ENCODE peak calls at places on chromosomes 7 and 10, in seven cellular contexts. S is cardiac muscle cell, W is OCI-LY7, B is astrocyte of the spinal cord, E is NB4, L is kidney, V is heart right ventricle. I is an unnamed sample.

GRCh38 chr10:100562806-100563293 is 27.1 kb downstream of the HIF1AN start:
- DNase-seq in S (peak; percentile 49), W (no peak), B (peak; percentile 22), E (peak; percentile 77), L (no peak), V (no peak), I (peak; percentile 64)

GRCh38 chr10:14074062-14074884 is 256.5 kb downstream of the FRMD4A start:
- DNase-seq in S (peak; percentile 28), W (no peak), B (peak; percentile 98), E (no peak), L (peak; percentile 97), V (peak; percentile 80), I (no peak)

GRCh38 chr7:157565201-157565626 is 228.4 kb downstream of the DNAJB6 start:
- DNase-seq in S (no peak), W (no peak), B (no peak), E (no peak), L (peak; percentile 27), V (no peak), I (no peak)

GRCh38 chr7:108311446-108312168 is 144.6 kb downstream of the NRCAM start:
- DNase-seq in S (no peak), W (no peak), B (peak; percentile 57), E (no peak), L (no peak), V (no peak), I (no peak)

GRCh38 chr7:151572136-151572535 is 52.4 kb upstream of the RHEB start:
- DNase-seq in S (no peak), W (no peak), B (no peak), E (no peak), L (no peak), V (no peak), I (no peak)

GRCh38 chr10:46225597-46225996 is 61.2 kb upstream of the ANTXRL start:
- DNase-seq in S (no peak), W (no peak), B (no peak), E (peak; percentile 25), L (peak; percentile 48), V (no peak), I (no peak)

GRCh38 chr10:119341236-119342016 is 134.1 kb downstream of the GRK5 start:
- DNase-seq in S (peak; percentile 86), W (no peak), B (peak; percentile 71), E (peak; percentile 62), L (no peak), V (no peak), I (no peak)

GRCh38 chr10:13712799-13713581 is 126.2 kb downstream of the PRPF18 start:
- DNase-seq in S (no peak), W (peak; percentile 21), B (peak; percentile 98), E (peak; percentile 89), L (peak; percentile 94), V (peak; percentile 67), I (no peak)

GRCh38 chr10:47025540-47026300 is 114.5 kb downstream of the PTPN20 start:
- DNase-seq in S (no peak), W (no peak), B (peak; percentile 28), E (no peak), L (no peak), V (no peak), I (no peak)

GRCh38 chr7:77651544-77652162 is 44.6 kb upstream of the RSBN1L start:
- DNase-seq in S (peak; percentile 50), W (peak; percentile 58), B (peak; percentile 43), E (peak; percentile 72), L (no peak), V (no peak), I (peak; percentile 16)

DNA sequence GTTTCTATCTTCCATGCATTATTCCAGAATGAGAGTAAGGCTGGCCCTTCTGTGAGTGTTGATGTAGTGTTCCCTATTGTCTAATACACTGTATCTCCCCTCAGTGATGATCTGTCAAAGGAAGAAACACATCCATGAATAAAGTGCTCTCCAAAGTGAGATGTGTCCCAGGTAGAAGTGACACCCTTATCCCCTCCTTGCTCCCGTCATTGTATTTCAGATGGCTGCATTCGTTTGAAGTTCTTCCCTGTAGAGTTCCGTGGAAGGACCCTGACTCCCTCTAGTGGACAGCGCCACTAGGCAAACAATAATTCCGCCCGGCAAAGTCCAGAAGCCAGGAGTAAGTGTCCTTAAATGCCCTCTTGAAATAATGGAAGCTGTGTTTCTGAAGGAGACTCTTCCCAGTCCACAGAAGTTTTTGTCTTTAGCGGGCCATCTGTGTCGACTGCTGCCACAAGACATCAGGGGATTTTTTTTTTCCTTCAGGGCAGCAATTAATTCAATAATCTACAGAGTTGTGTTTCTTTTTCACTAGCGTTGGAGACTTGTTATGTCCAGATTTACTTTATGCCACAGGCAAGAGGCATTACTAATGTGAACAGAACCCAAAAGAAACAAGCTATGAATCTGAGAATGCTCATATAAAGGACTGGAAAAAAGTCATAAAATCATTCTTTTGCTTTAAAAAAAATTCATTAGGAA is 64.6 kb downstream of the THNSL1 start:
- DNase-seq in S (peak; percentile 91), W (peak; percentile 59), B (peak; percentile 93), E (peak; percentile 60), L (peak; percentile 76), V (peak; percentile 66), I (peak; percentile 81)
- TF ChIP-seq CTCF in S (peak; percentile 93), W (peak; percentile 94), B (peak; percentile 92), E (peak; percentile 71), L (peak; percentile 88), V (peak; percentile 95), I (peak; percentile 82)

DNA sequence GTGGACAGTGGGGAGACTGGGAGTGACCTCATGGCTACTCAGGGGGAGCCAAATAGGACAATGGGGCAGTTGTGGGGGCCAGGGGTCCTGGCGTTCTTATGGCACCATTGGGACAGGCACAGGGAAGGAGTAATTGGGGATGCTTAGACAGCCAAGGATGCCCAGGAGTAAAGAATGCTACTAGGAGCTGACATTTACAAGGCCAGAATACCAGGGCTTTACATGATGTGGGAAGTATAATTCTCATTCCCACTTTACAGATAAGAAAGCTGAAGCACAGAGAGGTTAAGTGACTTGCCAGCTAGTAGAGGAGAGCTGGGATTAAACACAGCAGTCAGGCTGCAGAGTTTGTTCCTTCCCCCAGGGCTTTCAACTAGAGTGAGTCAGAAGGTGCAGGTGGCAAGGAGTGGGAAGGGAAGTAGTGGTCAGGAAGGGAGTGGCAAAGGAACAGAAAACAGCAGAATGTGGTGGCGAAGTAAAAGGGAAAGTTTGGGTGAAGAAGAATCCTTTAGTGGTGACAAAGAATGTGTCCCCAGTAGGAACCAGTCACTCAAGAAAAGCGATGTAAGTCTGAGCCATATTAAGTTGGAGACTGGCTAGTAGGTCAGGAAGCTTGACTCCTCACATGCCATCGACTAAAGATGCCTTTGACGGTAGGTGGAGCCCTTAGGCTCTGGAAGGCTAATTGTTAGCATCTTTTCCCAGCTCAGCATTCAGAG is 32.8 kb downstream of the CPVL start:
- DNase-seq in S (peak; percentile 39), W (peak; percentile 2), B (peak; percentile 1), E (peak; percentile 70), L (no peak), V (no peak), I (no peak)
- TF ChIP-seq CTCF in S (peak; percentile 43), W (peak; percentile 48), B (peak; percentile 27), E (peak; percentile 38), L (peak; percentile 26), V (peak; percentile 41), I (peak; percentile 22)

DNA sequence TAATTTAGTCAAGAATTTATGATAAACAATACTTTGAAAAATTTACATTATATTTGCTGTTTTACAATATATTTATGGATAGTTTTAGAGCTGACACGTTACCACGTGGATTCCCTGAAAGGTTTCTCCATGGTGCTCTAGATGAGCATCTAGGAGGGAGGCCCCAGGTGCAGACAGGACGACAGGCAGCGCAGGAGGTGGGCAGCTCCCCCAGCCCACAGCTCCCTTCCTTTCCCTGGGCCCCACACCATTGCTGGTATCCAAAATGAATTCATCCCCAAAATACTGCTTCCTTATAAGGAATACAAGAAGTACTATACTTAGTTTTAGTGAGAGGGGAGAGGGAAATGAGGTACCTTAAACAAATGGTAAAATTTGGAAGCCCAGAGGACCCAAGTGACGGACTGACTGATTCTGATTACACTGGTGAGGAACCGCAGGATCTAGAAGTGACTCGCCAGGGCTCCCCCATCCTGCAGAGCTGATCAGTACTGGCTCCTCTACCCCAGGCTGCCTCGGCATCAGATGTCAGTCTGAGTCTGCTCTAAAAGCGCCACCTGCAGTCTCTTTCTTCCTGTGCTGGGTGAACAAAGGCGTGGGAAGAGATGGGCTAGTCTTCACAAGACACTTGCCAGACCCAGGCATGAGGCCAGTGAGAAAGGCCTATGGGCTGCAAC is 89.2 kb downstream of the DLG5 start:
- DNase-seq in S (peak; percentile 71), W (peak; percentile 71), B (peak; percentile 68), E (peak; percentile 83), L (peak; percentile 63), V (no peak), I (peak; percentile 56)
- TF ChIP-seq CTCF in S (no peak), W (peak; percentile 69), B (peak; percentile 54), E (peak; percentile 65), L (no peak), V (no peak), I (peak; percentile 13)

GRCh38 chr7:43479042-43479441 is 103.9 kb upstream of the STK17A start:
- DNase-seq in S (no peak), W (peak; percentile 16), B (no peak), E (peak; percentile 27), L (no peak), V (no peak), I (no peak)
- TF ChIP-seq CTCF in S (peak; percentile 6), W (peak; percentile 42), B (no peak), E (no peak), L (no peak), V (no peak), I (no peak)

GRCh38 chr7:36188923-36189322 is 35.9 kb downstream of the EEPD1 start:
- DNase-seq in S (no peak), W (no peak), B (no peak), E (peak; percentile 38), L (no peak), V (no peak), I (no peak)

GRCh38 chr7:36191292-36191920 is 38.4 kb downstream of the EEPD1 start:
- DNase-seq in S (peak; percentile 55), W (peak; percentile 33), B (peak; percentile 13), E (peak; percentile 30), L (no peak), V (no peak), I (no peak)

GRCh38 chr7:36192877-36193276 is 39.8 kb downstream of the EEPD1 start:
- DNase-seq in S (no peak), W (no peak), B (no peak), E (no peak), L (no peak), V (no peak), I (no peak)

GRCh38 chr7:36190447-36191291 is 37.6 kb downstream of the EEPD1 start:
- DNase-seq in S (no peak), W (peak; percentile 41), B (no peak), E (peak; percentile 49), L (no peak), V (peak; percentile 26), I (no peak)

DNA sequence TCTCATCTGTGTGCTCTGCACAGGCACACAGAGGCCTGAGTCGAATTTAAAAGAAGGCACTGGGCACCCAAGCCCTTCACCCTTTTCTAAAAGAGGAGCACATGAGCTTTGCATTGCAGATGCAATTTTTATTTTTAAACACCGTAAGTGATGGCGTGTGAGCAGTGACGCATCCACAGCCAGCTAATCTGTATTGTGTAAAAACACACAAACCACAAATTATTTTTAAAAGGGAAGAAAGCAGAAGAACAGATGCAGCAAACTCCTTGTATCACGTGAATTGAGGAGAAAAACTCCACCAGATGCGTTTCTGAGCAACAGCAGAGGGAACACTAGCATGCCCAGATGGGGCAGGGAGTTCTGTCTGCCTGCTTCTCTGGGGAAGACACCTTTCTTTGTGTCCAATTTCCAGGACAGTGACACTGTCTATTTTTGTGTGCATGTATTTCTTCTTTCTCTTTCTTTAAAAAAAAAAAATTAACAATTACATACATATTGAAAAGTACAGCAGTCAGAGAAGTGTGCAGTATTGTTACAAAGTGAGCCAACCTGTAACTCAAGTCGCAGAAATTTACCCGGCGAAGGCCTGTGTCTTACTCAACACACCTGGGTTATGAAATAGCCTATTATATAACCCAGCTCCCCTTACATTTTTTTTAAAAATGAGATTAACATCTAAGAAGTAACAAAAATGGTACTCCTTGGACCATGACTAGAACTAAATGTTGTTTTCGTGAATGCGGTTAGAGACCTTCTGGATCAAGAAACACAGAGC is 39.2 kb downstream of the EEPD1 start:
- DNase-seq in S (no peak), W (peak; percentile 65), B (peak; percentile 65), E (peak; percentile 96), L (no peak), V (no peak), I (no peak)
- TF ChIP-seq CTCF in S (no peak), W (peak; percentile 29), B (no peak), E (no peak), L (no peak), V (no peak), I (no peak)